ENCODE peak calls at places on chromosome 19, in eight cellular contexts. W is activated CD4-positive, alpha-beta T cell treated with anti-CD3 and anti-CD28 coated beads, Interleukin-2, amount 50 U/mL, for 24 hours; S is cardiac muscle cell; U is left lung; C is NB4; E is left ventricle myocardium superior; Z is T1000; H is GM12865. A is an unnamed sample.

GRCh38 chr19:44582581-44583265 is 30.6 kb upstream of the IGSF23 start:
- DNase-seq in Z (no peak), H (peak), S (peak), U (no peak), C (peak), W (no peak), E (no peak), A (no peak)

GRCh38 chr19:16340654-16341053 is 16.0 kb downstream of the KLF2 start:
- DNase-seq in W (no peak), Z (no peak), E (no peak), U (no peak), H (no peak), C (no peak), S (no peak), A (no peak)

GRCh38 chr19:11781295-11782057 is 14.7 kb downstream of the ZNF441 start:
- DNase-seq in U (no peak), Z (no peak), W (no peak), H (peak), C (no peak), E (no peak), S (no peak), A (no peak)

GRCh38 chr19:3270908-3271307 is 46.4 kb downstream of the CELF5 start:
- DNase-seq in E (no peak), H (peak), C (peak), W (peak), Z (no peak), S (peak), U (no peak), A (peak)

GRCh38 chr19:47723573-47723923 is 10.3 kb downstream of the EHD2 start:
- DNase-seq in Z (no peak), H (no peak), E (peak), U (no peak), W (no peak), C (peak), S (no peak), A (no peak)

GRCh38 chr19:14177496-14178074 is 28.4 kb downstream of the ADGRL1 start:
- DNase-seq in S (no peak), U (no peak), E (no peak), H (no peak), C (no peak), Z (no peak), W (no peak), A (no peak)

GRCh38 chr19:51365211-51366049 is 758 bp downstream of the ETFB start:
- DNase-seq in U (no peak), S (peak), E (peak), W (no peak), H (peak), Z (peak), C (peak), A (peak)

GRCh38 chr19:13099073-13099999 is 3.3 kb downstream of the LYL1 start:
- DNase-seq in S (no peak), H (peak), W (no peak), E (peak), U (peak), Z (no peak), C (peak), A (no peak)

GRCh38 chr19:54882758-54883157 is 8.7 kb downstream of the FCAR start:
- DNase-seq in W (no peak), S (no peak), C (peak), Z (no peak), U (no peak), H (peak), E (no peak), A (no peak)

GRCh38 chr19:31096047-31096446 is 253.2 kb downstream of the TSHZ3 start:
- DNase-seq in S (peak), U (peak), Z (no peak), W (no peak), E (peak), C (no peak), H (no peak), A (no peak)

GRCh38 chr19:56097306-56097705 is 23.8 kb downstream of the ZNF787 start:
- DNase-seq in E (peak), S (no peak), W (no peak), Z (no peak), H (no peak), U (no peak), C (no peak), A (no peak)

GRCh38 chr19:47446534-47447469 is 24.9 kb downstream of the SLC8A2 start:
- DNase-seq in Z (no peak), H (no peak), S (peak), C (peak), W (no peak), U (no peak), E (no peak), A (no peak)

GRCh38 chr19:2015611-2015950 is at the start of gene BTBD2:
- DNase-seq in S (peak), Z (no peak), U (no peak), C (peak), W (peak), H (peak), E (peak), A (peak)

GRCh38 chr19:801861-802496 is 4.7 kb downstream of the PTBP1 start:
- DNase-seq in U (peak), Z (no peak), W (no peak), E (peak), S (peak), C (no peak), H (no peak), A (no peak)

GRCh38 chr19:48798937-48799336 is 11.9 kb downstream of the BCAT2 start:
- DNase-seq in W (no peak), H (peak), E (no peak), S (no peak), Z (no peak), C (peak), U (peak), A (no peak)

GRCh38 chr19:42132030-42132628 is at the start of gene POU2F2:
- DNase-seq in H (peak), U (peak), W (peak), E (peak), C (peak), Z (no peak), S (no peak), A (peak)

GRCh38 chr19:31113250-31113685 is 236.0 kb downstream of the TSHZ3 start:
- DNase-seq in Z (no peak), C (no peak), E (no peak), U (no peak), W (no peak), H (no peak), S (no peak), A (no peak)

GRCh38 chr19:1469936-1470863 is 8.8 kb downstream of the C19orf25 start:
- DNase-seq in U (peak), S (peak), C (no peak), W (peak), E (peak), Z (no peak), H (peak), A (peak)

GRCh38 chr19:20238025-20238623 is 71.1 kb downstream of the ZNF486 start:
- DNase-seq in C (peak), S (peak), W (peak), E (peak), U (peak), Z (peak), H (peak), A (peak)

GRCh38 chr19:10408511-10409291 is 5.4 kb upstream of the CDC37 start:
- DNase-seq in U (peak), H (peak), E (peak), W (no peak), Z (no peak), C (peak), S (no peak), A (peak)

GRCh38 chr19:16342002-16342715 is 17.5 kb downstream of the KLF2 start:
- DNase-seq in H (peak), U (no peak), E (peak), W (no peak), S (no peak), Z (no peak), C (peak), A (no peak)

GRCh38 chr19:35044317-35045117 is 3.0 kb downstream of the HPN start:
- DNase-seq in H (peak), Z (peak), C (peak), U (peak), W (peak), S (peak), E (peak), A (peak)

GRCh38 chr19:50002386-50002960 is 22.7 kb downstream of the VRK3 start:
- DNase-seq in H (no peak), U (no peak), C (no peak), Z (no peak), S (no peak), E (no peak), W (no peak), A (no peak)

GRCh38 chr19:50460161-50460765 is 16.0 kb upstream of the EMC10 start:
- DNase-seq in C (peak), H (peak), U (peak), S (no peak), W (no peak), Z (no peak), E (no peak), A (no peak)

GRCh38 chr19:42344336-42344893 is 19.0 kb downstream of the MEGF8 start:
- DNase-seq in W (no peak), S (no peak), Z (no peak), H (no peak), U (peak), E (no peak), C (no peak), A (no peak)